ENCODE peak calls at places on chromosome 16, in nine cellular contexts. M is fibroblast of mammary gland; Q is NCI-H774; O is T-cell; H is stromal cell of bone marrow; A is activated T-cell treated with anti-CD3 and anti-CD28 coated beads, Interleukin-2, amount 50 U/mL, for 72 hours; V is frontal cortex; G is GM04503; Y is mucosa of descending colon. Z is an unnamed sample.

GRCh38 chr16:87065781-87066694 is 251.2 kb downstream of the C16orf95 start:
- DNase-seq in V (no peak), G (no peak), A (no peak), O (no peak), Q (no peak), M (no peak), H (no peak), Y (no peak), Z (no peak)

GRCh38 chr16:17866991-17867390 is 396.2 kb upstream of the XYLT1 start:
- DNase-seq in Y (no peak), V (no peak), Q (no peak), A (no peak), O (no peak), M (no peak), G (no peak), H (no peak), Z (no peak)

GRCh38 chr16:14186007-14186953 is 115.2 kb downstream of the MRTFB start:
- DNase-seq in G (peak), O (no peak), A (peak), Q (peak), V (no peak), Y (no peak), M (peak), H (peak), Z (peak)

GRCh38 chr16:46855389-46855788 is 24.4 kb upstream of the C16orf87 start:
- DNase-seq in M (no peak), V (no peak), A (no peak), Q (no peak), G (no peak), Y (no peak), H (no peak), O (no peak), Z (no peak)

GRCh38 chr16:28822520-28823290 is at the start of gene ATXN2L:
- DNase-seq in G (peak), Q (peak), V (peak), M (peak), H (peak), Y (peak), A (peak), O (peak), Z (peak)

GRCh38 chr16:65064131-65064530 is 57.7 kb downstream of the CDH11 start:
- DNase-seq in Y (no peak), A (no peak), O (no peak), Q (no peak), M (no peak), G (no peak), V (no peak), H (no peak), Z (no peak)

GRCh38 chr16:11852092-11852809 is 909 bp upstream of the RSL1D1 start:
- DNase-seq in O (no peak), G (no peak), M (peak), H (no peak), A (no peak), Y (no peak), Q (no peak), V (no peak), Z (no peak)

GRCh38 chr16:67179421-67180080 is 4.2 kb downstream of the MATCAP1 start:
- DNase-seq in O (no peak), A (no peak), Q (no peak), Y (no peak), H (no peak), M (no peak), V (no peak), G (no peak), Z (no peak)

GRCh38 chr16:19393226-19394074 is 24.2 kb upstream of the TMC5 start:
- DNase-seq in A (no peak), M (peak), Q (no peak), G (no peak), V (no peak), O (no peak), H (no peak), Y (peak), Z (peak)

GRCh38 chr16:10827691-10828341 is 9.2 kb upstream of the TVP23A start:
- DNase-seq in H (peak), Q (no peak), G (peak), V (no peak), A (no peak), M (peak), O (no peak), Y (peak), Z (peak)

GRCh38 chr16:50213939-50214519 is 52.3 kb upstream of the ADCY7 start:
- DNase-seq in Q (peak), Y (peak), M (peak), G (no peak), V (peak), A (no peak), H (peak), O (no peak), Z (peak)